ENCODE peak calls at places on chromosomes 3 and 15, in ten cellular contexts. R, J, P, Q, B, L, W, S, A and M are unnamed samples. For H3K36me3, the result is how much of the 10 kb centered on the place peaks cover.

GRCh38 chr3:197458179-197458707 is 97.5 kb downstream of the BDH1 start:
- DNase-seq in Q (peak), R (no peak), S (no peak), B (peak), L (no peak), A (peak), P (no peak), J (no peak), W (no peak), M (no peak)

GRCh38 chr3:57512174-57512573 is 32.0 kb downstream of the DNAH12 start:
- DNase-seq in Q (no peak), P (no peak), B (peak), L (no peak), A (peak), W (no peak), J (no peak), S (no peak), R (peak), M (no peak)

GRCh38 chr15:82951472-82952155 is 906 bp downstream of the HOMER2 start:
- DNase-seq in J (no peak), P (no peak), Q (peak), S (no peak), W (no peak), A (no peak), B (no peak), R (no peak), L (no peak), M (no peak)

GRCh38 chr3:43180027-43180426 is 74.1 kb upstream of the POMGNT2 start:
- DNase-seq in L (peak), Q (peak), A (peak), S (no peak), B (peak), W (peak), J (no peak), R (peak), P (no peak), M (no peak)

GRCh38 chr3:155647988-155648591 is 96.8 kb downstream of the PLCH1 start:
- DNase-seq in W (no peak), S (no peak), Q (no peak), P (no peak), B (no peak), J (no peak), R (no peak), L (no peak), A (no peak), M (no peak)

GRCh38 chr3:81936817-81937216 is 175.4 kb upstream of the GBE1 start:
- DNase-seq in L (no peak), W (no peak), P (no peak), B (no peak), S (no peak), Q (no peak), R (no peak), J (no peak), A (no peak), M (no peak)

GRCh38 chr3:39126532-39127071 is 19.1 kb downstream of the TTC21A start:
- DNase-seq in Q (peak), J (peak), A (no peak), S (no peak), L (peak), W (no peak), R (peak), P (no peak), B (peak), M (no peak)

GRCh38 chr3:143171656-143172055 is 52.1 kb downstream of the CHST2 start:
- DNase-seq in R (no peak), S (no peak), B (peak), P (no peak), L (no peak), Q (no peak), J (no peak), W (no peak), A (no peak), M (no peak)

GRCh38 chr3:172600644-172601065 is 77.4 kb upstream of the TNFSF10 start:
- DNase-seq in A (no peak), W (no peak), L (no peak), B (no peak), P (no peak), R (no peak), Q (no peak), S (no peak), J (no peak), M (no peak)

GRCh38 chr15:66429117-66429516 is 42.4 kb downstream of the MAP2K1 start:
- DNase-seq in W (no peak), B (no peak), J (no peak), R (no peak), L (no peak), S (no peak), P (no peak), Q (no peak), A (no peak), M (no peak)

GRCh38 chr15:58631319-58631718 is 118.2 kb downstream of the ADAM10 start:
- DNase-seq in S (no peak), R (no peak), A (no peak), Q (no peak), W (no peak), J (no peak), B (no peak), L (no peak), P (no peak), M (no peak)

GRCh38 chr15:66287461-66288055 is 5.8 kb upstream of the DIS3L start:
- DNase-seq in L (peak), W (no peak), J (peak), Q (peak), P (no peak), B (peak), S (no peak), A (peak), R (peak), M (no peak)

GRCh38 chr3:121493431-121493830 is 52.4 kb downstream of the POLQ start:
- DNase-seq in Q (no peak), R (no peak), B (peak), J (no peak), L (no peak), P (no peak), W (no peak), A (no peak), S (no peak), M (no peak)

GRCh38 chr15:72916939-72917338 is 133.4 kb upstream of the ADPGK start:
- DNase-seq in Q (peak), S (no peak), J (no peak), P (no peak), A (no peak), R (no peak), W (no peak), B (no peak), L (no peak), M (no peak)

GRCh38 chr15:28977377-28978010 is 91.7 kb downstream of the APBA2 start:
- DNase-seq in S (no peak), B (peak), P (no peak), R (peak), L (no peak), Q (peak), A (no peak), J (no peak), W (no peak), M (no peak)

GRCh38 chr15:71469393-71469792 is 341.0 kb upstream of the NR2E3 start:
- DNase-seq in Q (no peak), L (no peak), W (no peak), A (no peak), J (no peak), R (no peak), P (no peak), B (peak), S (no peak), M (no peak)

GRCh38 chr3:15217841-15218267 is 11.8 kb downstream of the CAPN7 start:
- DNase-seq in P (no peak), W (no peak), L (peak), Q (no peak), S (no peak), J (peak), R (no peak), B (no peak), A (no peak), M (no peak)

GRCh38 chr15:31338879-31339557 is 12.4 kb downstream of the KLF13 start:
- DNase-seq in R (peak), A (no peak), J (peak), L (no peak), W (peak), B (peak), P (peak), S (no peak), Q (peak), M (peak)

GRCh38 chr15:80533934-80534333 is 129.8 kb downstream of the ARNT2 start:
- DNase-seq in A (no peak), L (no peak), Q (no peak), S (no peak), W (no peak), J (no peak), B (no peak), R (no peak), P (no peak), M (no peak)

GRCh38 chr15:66720206-66721010 is 18.4 kb downstream of the SMAD6 start:
- DNase-seq in Q (peak), P (peak), S (no peak), J (no peak), A (peak), R (peak), W (no peak), B (peak), L (no peak), M (peak)

GRCh38 chr15:65824031-65824743 is 32.1 kb upstream of the DENND4A start:
- DNase-seq in W (no peak), A (peak), J (peak), R (peak), S (peak), Q (peak), P (no peak), B (peak), L (peak), M (no peak)

GRCh38 chr15:43299411-43299810 is 31.0 kb downstream of the LCMT2 start:
- DNase-seq in R (no peak), B (no peak), S (no peak), L (no peak), J (no peak), P (no peak), A (no peak), Q (no peak), W (no peak), M (no peak)

GRCh38 chr15:100083572-100083971 is 258.2 kb downstream of the ADAMTS17 start:
- DNase-seq in B (no peak), W (no peak), Q (no peak), S (no peak), R (no peak), A (no peak), P (peak), J (no peak), L (no peak), M (no peak)

GRCh38 chr3:190989213-190989612 is 126.7 kb upstream of the GMNC start:
- DNase-seq in P (no peak), W (no peak), Q (no peak), B (no peak), A (no peak), R (no peak), S (no peak), L (no peak), J (no peak), M (no peak)

GRCh38 chr15:70091649-70092461 is 5.9 kb downstream of the TLE3 start:
- DNase-seq in R (peak), B (no peak), Q (peak), J (no peak), P (no peak), A (peak), W (no peak), S (no peak), L (no peak), M (no peak)

GRCh38 chr3:43161684-43162512 is 56.0 kb upstream of the POMGNT2 start:
- DNase-seq in B (peak), R (peak), P (no peak), J (peak), A (no peak), Q (no peak), S (no peak), L (peak), W (no peak), M (no peak)

GRCh38 chr3:101379695-101380376 is 59.5 kb upstream of the IMPG2 start:
- DNase-seq in Q (no peak), W (no peak), R (no peak), J (no peak), B (no peak), L (peak), P (no peak), S (no peak), A (no peak), M (no peak)
- H3K27ac ChIP-seq in Q (no peak), W (no peak), R (no peak), J (no peak), B (no peak), L (no peak), P (no peak), S (no peak), A (no peak), M (peak)

GRCh38 chr3:4672727-4673126 is 179.6 kb downstream of the ITPR1 start:
- DNase-seq in L (no peak), A (no peak), W (no peak), P (no peak), Q (no peak), S (no peak), R (no peak), J (no peak), B (no peak), M (no peak)
- H3K36me3 ChIP-seq in L (half or more), A (under half), W (under half), P (half or more), Q (under half), S (under half), R (under half), J (under half), B (under half), M (half or more)

GRCh38 chr3:37942646-37943045 is 47.9 kb upstream of the VILL start:
- DNase-seq in B (no peak), W (no peak), R (no peak), P (no peak), Q (no peak), L (no peak), J (no peak), S (no peak), A (no peak), M (no peak)

GRCh38 chr3:37943631-37944242 is 46.8 kb upstream of the VILL start:
- DNase-seq in R (no peak), S (no peak), B (no peak), W (no peak), J (no peak), L (no peak), Q (no peak), P (no peak), A (no peak), M (no peak)

GRCh38 chr3:37943126-37943525 is 47.5 kb upstream of the VILL start:
- DNase-seq in B (no peak), W (no peak), A (no peak), L (no peak), P (no peak), Q (no peak), R (no peak), S (no peak), J (no peak), M (no peak)

GRCh38 chr3:37940242-37940908 is 50.2 kb upstream of the VILL start:
- DNase-seq in L (no peak), A (no peak), Q (no peak), B (no peak), S (no peak), J (no peak), P (no peak), W (no peak), R (no peak), M (no peak)

DNA sequence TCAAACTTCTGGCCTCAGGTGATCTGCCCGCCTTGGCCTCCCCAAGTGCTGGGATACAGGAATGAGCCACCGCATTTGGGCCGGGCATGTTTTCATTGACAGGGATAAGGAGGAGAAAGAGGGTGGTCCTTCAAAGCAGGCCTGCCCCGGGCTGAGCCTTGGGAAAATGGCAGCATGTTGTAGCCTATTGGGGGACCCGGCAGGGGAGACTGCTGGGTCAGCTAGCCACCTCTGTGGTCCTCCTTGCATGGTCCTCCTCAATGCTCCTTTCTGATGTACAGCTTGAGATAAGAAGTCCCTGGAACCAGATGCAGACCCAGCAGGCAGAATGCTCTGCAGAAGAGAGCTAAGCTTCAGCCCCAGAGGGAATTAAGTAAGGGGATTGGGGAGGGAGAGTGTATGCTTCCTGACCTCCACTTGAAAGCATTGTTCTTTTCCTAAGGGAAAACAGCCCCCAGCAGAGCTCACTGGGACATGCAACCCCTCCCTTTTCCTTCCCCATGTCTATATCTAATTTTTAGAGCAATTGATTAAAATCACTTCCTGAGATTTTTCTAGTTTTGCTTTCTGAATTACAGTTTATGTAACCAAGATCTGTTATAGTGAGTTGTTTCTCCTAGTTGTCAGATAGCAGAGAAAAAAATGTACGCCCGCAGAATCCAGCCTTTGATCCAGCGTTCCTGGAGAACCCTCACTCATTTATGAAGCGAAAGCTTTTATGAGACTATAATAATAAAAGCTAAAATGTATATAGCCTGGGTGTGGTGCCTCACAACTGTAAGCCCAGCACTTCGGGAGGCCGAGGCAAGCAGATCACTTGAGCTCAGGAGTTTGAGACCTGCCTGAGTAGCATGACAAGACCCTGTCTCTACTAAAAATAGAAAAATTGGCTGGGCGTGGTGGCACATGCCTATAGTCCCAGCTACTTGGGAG is 48.7 kb upstream of the VILL start:
- DNase-seq in W (no peak), Q (no peak), B (no peak), S (no peak), P (no peak), R (peak), A (no peak), J (no peak), L (no peak), M (no peak)
- H3K4me3 ChIP-seq in W (no peak), Q (no peak), B (no peak), S (no peak), P (no peak), R (no peak), A (no peak), J (no peak), L (no peak), M (no peak)

GRCh38 chr3:123392368-123392767 is 56.5 kb downstream of the ADCY5 start:
- DNase-seq in P (no peak), B (no peak), Q (no peak), W (no peak), S (peak), J (no peak), R (no peak), L (no peak), A (no peak), M (no peak)
- H3K27ac ChIP-seq in P (peak), B (no peak), Q (no peak), W (no peak), S (no peak), J (peak), R (no peak), L (no peak), A (no peak), M (no peak)

DNA sequence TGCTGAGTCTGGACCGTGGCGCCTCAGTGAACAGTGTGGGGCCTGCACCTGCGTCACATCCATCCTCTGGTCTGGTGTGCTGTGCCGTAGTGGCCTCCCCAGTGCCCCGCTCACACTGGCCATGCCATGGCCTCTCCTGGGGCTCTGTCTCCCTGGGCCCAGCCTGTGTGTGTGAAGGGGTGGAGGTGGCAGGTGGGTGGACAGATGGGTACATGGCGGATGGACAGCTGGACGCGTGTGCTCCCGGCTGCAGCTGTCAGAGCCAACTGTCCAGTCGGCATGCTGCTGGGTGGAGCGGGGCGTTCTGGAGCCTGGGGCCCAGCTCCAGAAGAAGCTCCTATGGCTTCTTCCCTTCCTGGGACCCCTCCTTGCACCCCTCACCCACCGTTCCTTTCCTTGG is 17.9 kb downstream of the PLXNA1 start:
- DNase-seq in A (no peak), S (no peak), P (no peak), W (no peak), B (no peak), Q (no peak), R (no peak), L (no peak), J (no peak), M (no peak)
- H3K36me3 ChIP-seq in A (under half), S (under half), P (under half), W (under half), B (under half), Q (under half), R (under half), L (under half), J (under half), M (under half)

DNA sequence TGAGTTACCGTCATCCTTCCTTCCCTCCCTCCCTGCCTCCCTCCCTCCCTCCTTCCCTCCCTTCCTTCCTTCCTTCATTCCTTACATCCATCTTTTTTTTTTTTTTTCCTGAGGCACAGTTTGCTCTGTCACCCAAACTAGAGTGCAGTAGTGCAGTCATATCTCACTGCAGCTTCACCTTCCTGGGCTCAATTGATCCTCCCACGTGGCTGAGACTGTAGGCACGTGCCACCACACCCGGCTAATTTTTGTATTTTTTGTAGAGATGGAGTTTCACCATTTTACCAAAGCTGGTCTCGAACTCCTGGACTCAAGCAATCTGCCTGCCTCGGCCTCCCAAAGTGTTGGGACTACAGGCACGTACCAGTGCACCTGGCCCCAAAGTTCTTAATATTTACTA is 25.8 kb downstream of the USP3 start:
- DNase-seq in R (no peak), W (no peak), S (no peak), P (no peak), J (no peak), B (no peak), A (no peak), Q (no peak), L (no peak), M (no peak)
- H3K4me3 ChIP-seq in R (no peak), W (no peak), S (no peak), P (no peak), J (no peak), B (no peak), A (no peak), Q (no peak), L (no peak), M (no peak)

DNA sequence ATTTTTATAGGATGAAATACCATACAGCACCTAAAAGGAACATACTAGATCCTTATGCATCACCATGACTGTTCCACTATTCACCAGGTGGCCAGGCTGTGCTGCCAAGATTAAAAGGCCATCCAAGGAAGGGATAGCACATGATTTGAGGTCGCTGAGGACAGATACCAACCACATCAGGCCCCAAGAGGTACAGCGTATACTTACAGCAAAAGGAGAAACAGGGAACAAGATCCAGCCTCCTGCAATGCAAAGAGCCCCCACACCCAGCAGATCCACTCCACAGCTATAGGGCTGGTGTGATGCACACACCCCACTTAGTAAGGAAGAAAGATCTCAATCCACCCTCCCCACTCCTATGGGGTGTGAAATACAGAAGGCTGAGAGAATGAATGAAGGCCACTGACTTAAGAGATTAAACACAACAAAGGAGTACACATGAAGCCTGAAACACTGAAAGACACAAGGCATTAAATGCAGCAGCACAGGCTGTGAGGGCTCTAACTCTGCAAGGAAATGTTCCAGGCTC is 32.0 kb upstream of the ZNF445 start:
- DNase-seq in P (no peak), J (peak), A (no peak), W (no peak), R (no peak), S (no peak), Q (peak), B (no peak), L (no peak), M (no peak)
- H3K27ac ChIP-seq in P (no peak), J (no peak), A (no peak), W (peak), R (no peak), S (no peak), Q (no peak), B (no peak), L (peak), M (peak)